ENCODE peak calls at places on chromosomes 11 and 22, in seven cellular contexts. One of them, this sample, is unnamed.

GRCh38 chr11:124670732-124671131 is 2.8 kb downstream of the SIAE start:
- DNase-seq in SHP77 treated with DMSO at 0.1 percent for 48 hours: no peak
- DNase-seq in IMR-90: peak; percentile 9
- DNase-seq in ecto neural progenitor cell: no peak
- DNase-seq in CD8-positive, alpha-beta memory T cell: peak; percentile 56
- DNase-seq in aorta: no peak
- DNase-seq in stimulated activated naive CD8-positive, alpha-beta T cell treated with anti-CD3 and anti-CD28 coated beads, Interleukin-15, Interleukin-2, amounts not matched to agents 100 U/mL and 50 U/mL, for 24 hours: peak; percentile 8
- DNase-seq in this sample: no peak

GRCh38 chr11:101618691-101619090 is 34.9 kb upstream of the TRPC6 start:
- DNase-seq in aorta: no peak
- DNase-seq in stimulated activated naive CD8-positive, alpha-beta T cell treated with anti-CD3 and anti-CD28 coated beads, Interleukin-15, Interleukin-2, amounts not matched to agents 100 U/mL and 50 U/mL, for 24 hours: no peak
- DNase-seq in SHP77 treated with DMSO at 0.1 percent for 48 hours: no peak
- DNase-seq in IMR-90: peak; percentile 93
- DNase-seq in CD8-positive, alpha-beta memory T cell: no peak
- DNase-seq in ecto neural progenitor cell: no peak
- DNase-seq in this sample: no peak

GRCh38 chr11:124893781-124894401 is 3.8 kb downstream of the ROBO4 start:
- DNase-seq in stimulated activated naive CD8-positive, alpha-beta T cell treated with anti-CD3 and anti-CD28 coated beads, Interleukin-15, Interleukin-2, amounts not matched to agents 100 U/mL and 50 U/mL, for 24 hours: no peak
- DNase-seq in SHP77 treated with DMSO at 0.1 percent for 48 hours: no peak
- DNase-seq in CD8-positive, alpha-beta memory T cell: no peak
- DNase-seq in IMR-90: no peak
- DNase-seq in aorta: no peak
- DNase-seq in ecto neural progenitor cell: peak; percentile 18
- DNase-seq in this sample: no peak

GRCh38 chr11:114166897-114167323 is 107.4 kb downstream of the ZBTB16 start:
- DNase-seq in IMR-90: peak; percentile 63
- DNase-seq in SHP77 treated with DMSO at 0.1 percent for 48 hours: no peak
- DNase-seq in aorta: no peak
- DNase-seq in stimulated activated naive CD8-positive, alpha-beta T cell treated with anti-CD3 and anti-CD28 coated beads, Interleukin-15, Interleukin-2, amounts not matched to agents 100 U/mL and 50 U/mL, for 24 hours: no peak
- DNase-seq in CD8-positive, alpha-beta memory T cell: peak; percentile 54
- DNase-seq in ecto neural progenitor cell: no peak
- DNase-seq in this sample: no peak

GRCh38 chr11:73204711-73205121 is 13.4 kb upstream of the P2RY2 start:
- DNase-seq in CD8-positive, alpha-beta memory T cell: no peak
- DNase-seq in aorta: peak; percentile 85
- DNase-seq in IMR-90: no peak
- DNase-seq in SHP77 treated with DMSO at 0.1 percent for 48 hours: no peak
- DNase-seq in stimulated activated naive CD8-positive, alpha-beta T cell treated with anti-CD3 and anti-CD28 coated beads, Interleukin-15, Interleukin-2, amounts not matched to agents 100 U/mL and 50 U/mL, for 24 hours: no peak
- DNase-seq in ecto neural progenitor cell: no peak
- DNase-seq in this sample: peak; percentile 82

GRCh38 chr22:45499746-45500145 is 2.9 kb upstream of the FBLN1 start:
- DNase-seq in aorta: peak; percentile 57
- DNase-seq in SHP77 treated with DMSO at 0.1 percent for 48 hours: no peak
- DNase-seq in IMR-90: no peak
- DNase-seq in stimulated activated naive CD8-positive, alpha-beta T cell treated with anti-CD3 and anti-CD28 coated beads, Interleukin-15, Interleukin-2, amounts not matched to agents 100 U/mL and 50 U/mL, for 24 hours: no peak
- DNase-seq in ecto neural progenitor cell: no peak
- DNase-seq in CD8-positive, alpha-beta memory T cell: no peak
- DNase-seq in this sample: peak; percentile 50

GRCh38 chr11:74015919-74016684 is 7.2 kb upstream of the UCP3 start:
- DNase-seq in IMR-90: no peak
- DNase-seq in aorta: no peak
- DNase-seq in SHP77 treated with DMSO at 0.1 percent for 48 hours: no peak
- DNase-seq in ecto neural progenitor cell: no peak
- DNase-seq in stimulated activated naive CD8-positive, alpha-beta T cell treated with anti-CD3 and anti-CD28 coated beads, Interleukin-15, Interleukin-2, amounts not matched to agents 100 U/mL and 50 U/mL, for 24 hours: no peak
- DNase-seq in CD8-positive, alpha-beta memory T cell: no peak
- DNase-seq in this sample: no peak

GRCh38 chr22:42432020-42432596 is at the start of gene NFAM1:
- DNase-seq in aorta: peak; percentile 87
- DNase-seq in SHP77 treated with DMSO at 0.1 percent for 48 hours: no peak
- DNase-seq in CD8-positive, alpha-beta memory T cell: no peak
- DNase-seq in IMR-90: no peak
- DNase-seq in stimulated activated naive CD8-positive, alpha-beta T cell treated with anti-CD3 and anti-CD28 coated beads, Interleukin-15, Interleukin-2, amounts not matched to agents 100 U/mL and 50 U/mL, for 24 hours: no peak
- DNase-seq in ecto neural progenitor cell: no peak
- DNase-seq in this sample: peak; percentile 86

GRCh38 chr22:29971607-29972006 is 88.6 kb downstream of the MTMR3 start:
- DNase-seq in IMR-90: no peak
- DNase-seq in ecto neural progenitor cell: no peak
- DNase-seq in stimulated activated naive CD8-positive, alpha-beta T cell treated with anti-CD3 and anti-CD28 coated beads, Interleukin-15, Interleukin-2, amounts not matched to agents 100 U/mL and 50 U/mL, for 24 hours: no peak
- DNase-seq in aorta: no peak
- DNase-seq in CD8-positive, alpha-beta memory T cell: no peak
- DNase-seq in SHP77 treated with DMSO at 0.1 percent for 48 hours: no peak
- DNase-seq in this sample: no peak

GRCh38 chr11:28835317-28835716 is 727.1 kb downstream of the METTL15 start:
- DNase-seq in ecto neural progenitor cell: no peak
- DNase-seq in IMR-90: no peak
- DNase-seq in CD8-positive, alpha-beta memory T cell: no peak
- DNase-seq in aorta: no peak
- DNase-seq in SHP77 treated with DMSO at 0.1 percent for 48 hours: no peak
- DNase-seq in stimulated activated naive CD8-positive, alpha-beta T cell treated with anti-CD3 and anti-CD28 coated beads, Interleukin-15, Interleukin-2, amounts not matched to agents 100 U/mL and 50 U/mL, for 24 hours: no peak
- DNase-seq in this sample: no peak

GRCh38 chr11:58958500-58958899 is 19.2 kb downstream of the GLYATL1 start:
- DNase-seq in ecto neural progenitor cell: no peak
- DNase-seq in aorta: no peak
- DNase-seq in stimulated activated naive CD8-positive, alpha-beta T cell treated with anti-CD3 and anti-CD28 coated beads, Interleukin-15, Interleukin-2, amounts not matched to agents 100 U/mL and 50 U/mL, for 24 hours: peak; percentile 57
- DNase-seq in IMR-90: no peak
- DNase-seq in CD8-positive, alpha-beta memory T cell: no peak
- DNase-seq in SHP77 treated with DMSO at 0.1 percent for 48 hours: no peak
- DNase-seq in this sample: no peak

GRCh38 chr11:1652778-1653540 is 23.4 kb downstream of the KRTAP5-5 start:
- DNase-seq in CD8-positive, alpha-beta memory T cell: peak; percentile 82
- DNase-seq in ecto neural progenitor cell: peak; percentile 90
- DNase-seq in IMR-90: peak; percentile 29
- DNase-seq in stimulated activated naive CD8-positive, alpha-beta T cell treated with anti-CD3 and anti-CD28 coated beads, Interleukin-15, Interleukin-2, amounts not matched to agents 100 U/mL and 50 U/mL, for 24 hours: peak; percentile 83
- DNase-seq in aorta: peak; percentile 78
- DNase-seq in SHP77 treated with DMSO at 0.1 percent for 48 hours: no peak
- DNase-seq in this sample: peak; percentile 87

GRCh38 chr22:31935961-31936635 is 8.2 kb upstream of the YWHAH start:
- DNase-seq in stimulated activated naive CD8-positive, alpha-beta T cell treated with anti-CD3 and anti-CD28 coated beads, Interleukin-15, Interleukin-2, amounts not matched to agents 100 U/mL and 50 U/mL, for 24 hours: no peak
- DNase-seq in IMR-90: no peak
- DNase-seq in aorta: no peak
- DNase-seq in SHP77 treated with DMSO at 0.1 percent for 48 hours: no peak
- DNase-seq in CD8-positive, alpha-beta memory T cell: no peak
- DNase-seq in ecto neural progenitor cell: no peak
- DNase-seq in this sample: no peak

GRCh38 chr11:35662649-35663407 is at the start of gene TRIM44:
- DNase-seq in SHP77 treated with DMSO at 0.1 percent for 48 hours: peak; percentile 71
- DNase-seq in CD8-positive, alpha-beta memory T cell: peak; percentile 85
- DNase-seq in ecto neural progenitor cell: peak; percentile 76
- DNase-seq in stimulated activated naive CD8-positive, alpha-beta T cell treated with anti-CD3 and anti-CD28 coated beads, Interleukin-15, Interleukin-2, amounts not matched to agents 100 U/mL and 50 U/mL, for 24 hours: peak; percentile 83
- DNase-seq in aorta: peak; percentile 91
- DNase-seq in IMR-90: peak; percentile 81
- DNase-seq in this sample: peak; percentile 91

GRCh38 chr11:65366340-65366773 is 11.8 kb downstream of the TIGD3 start:
- DNase-seq in aorta: no peak
- DNase-seq in CD8-positive, alpha-beta memory T cell: peak; percentile 60
- DNase-seq in ecto neural progenitor cell: no peak
- DNase-seq in stimulated activated naive CD8-positive, alpha-beta T cell treated with anti-CD3 and anti-CD28 coated beads, Interleukin-15, Interleukin-2, amounts not matched to agents 100 U/mL and 50 U/mL, for 24 hours: no peak
- DNase-seq in IMR-90: peak; percentile 86
- DNase-seq in SHP77 treated with DMSO at 0.1 percent for 48 hours: peak; percentile 54
- DNase-seq in this sample: no peak

GRCh38 chr11:116984186-116984585 is 114.0 kb downstream of the SIK3 start:
- DNase-seq in SHP77 treated with DMSO at 0.1 percent for 48 hours: no peak
- DNase-seq in IMR-90: peak; percentile 75
- DNase-seq in stimulated activated naive CD8-positive, alpha-beta T cell treated with anti-CD3 and anti-CD28 coated beads, Interleukin-15, Interleukin-2, amounts not matched to agents 100 U/mL and 50 U/mL, for 24 hours: no peak
- DNase-seq in ecto neural progenitor cell: no peak
- DNase-seq in aorta: no peak
- DNase-seq in CD8-positive, alpha-beta memory T cell: no peak
- DNase-seq in this sample: no peak

GRCh38 chr22:22098457-22099193 is 116.0 kb upstream of the TOP3B start:
- DNase-seq in aorta: no peak
- DNase-seq in SHP77 treated with DMSO at 0.1 percent for 48 hours: no peak
- DNase-seq in stimulated activated naive CD8-positive, alpha-beta T cell treated with anti-CD3 and anti-CD28 coated beads, Interleukin-15, Interleukin-2, amounts not matched to agents 100 U/mL and 50 U/mL, for 24 hours: no peak
- DNase-seq in IMR-90: no peak
- DNase-seq in CD8-positive, alpha-beta memory T cell: no peak
- DNase-seq in ecto neural progenitor cell: no peak
- DNase-seq in this sample: no peak

GRCh38 chr22:48378673-48379072 is 1449.0 kb downstream of the BRD1 start:
- DNase-seq in CD8-positive, alpha-beta memory T cell: no peak
- DNase-seq in stimulated activated naive CD8-positive, alpha-beta T cell treated with anti-CD3 and anti-CD28 coated beads, Interleukin-15, Interleukin-2, amounts not matched to agents 100 U/mL and 50 U/mL, for 24 hours: no peak
- DNase-seq in IMR-90: no peak
- DNase-seq in ecto neural progenitor cell: no peak
- DNase-seq in SHP77 treated with DMSO at 0.1 percent for 48 hours: no peak
- DNase-seq in aorta: no peak
- DNase-seq in this sample: no peak

GRCh38 chr22:26245001-26245400 is 75.7 kb downstream of the SEZ6L start:
- DNase-seq in CD8-positive, alpha-beta memory T cell: no peak
- DNase-seq in aorta: no peak
- DNase-seq in ecto neural progenitor cell: no peak
- DNase-seq in SHP77 treated with DMSO at 0.1 percent for 48 hours: no peak
- DNase-seq in IMR-90: no peak
- DNase-seq in stimulated activated naive CD8-positive, alpha-beta T cell treated with anti-CD3 and anti-CD28 coated beads, Interleukin-15, Interleukin-2, amounts not matched to agents 100 U/mL and 50 U/mL, for 24 hours: no peak
- DNase-seq in this sample: no peak